ENCODE peak calls at places on chromosome 18, in nine cellular contexts. H is pancreas, P is RWPE2, M is IMR-90, S is foreskin keratinocyte, W is transverse colon, Q is hepatocyte, U is Caco-2, R is GM23338. L is an unnamed sample. For H3K4me1 and H3K27me3, the result is how much of the 10 kb centered on the place peaks cover.

GRCh38 chr18:23422751-23423418 is 30.2 kb upstream of the RIOK3 start:
- DNase-seq in H (no peak), P (peak), M (peak), S (peak), W (peak), Q (peak), U (peak), R (no peak), L (peak)

GRCh38 chr18:75314117-75314516 is 103.5 kb downstream of the TSHZ1 start:
- DNase-seq in H (no peak), P (no peak), M (no peak), S (no peak), W (no peak), Q (no peak), U (no peak), R (no peak), L (no peak)

GRCh38 chr18:10070581-10071000 is 156.8 kb downstream of the VAPA start:
- DNase-seq in H (no peak), P (no peak), M (peak), S (no peak), W (no peak), Q (no peak), U (no peak), R (no peak), L (no peak)

GRCh38 chr18:3525870-3526420 is 76.0 kb downstream of the TGIF1 start:
- DNase-seq in H (no peak), P (no peak), M (no peak), S (no peak), W (peak), Q (no peak), U (no peak), R (no peak), L (peak)

GRCh38 chr18:39184176-39184575 is 1618.6 kb upstream of the CELF4 start:
- DNase-seq in H (no peak), P (no peak), M (no peak), S (no peak), W (no peak), Q (no peak), U (no peak), R (no peak), L (no peak)

GRCh38 chr18:75090336-75090735 is 118.6 kb downstream of the PTGR3 start:
- DNase-seq in H (no peak), P (no peak), M (no peak), S (no peak), W (no peak), Q (no peak), U (no peak), R (peak), L (no peak)

GRCh38 chr18:72849671-72850070 is 18.1 kb downstream of the NETO1 start:
- DNase-seq in H (no peak), P (no peak), M (no peak), S (peak), W (no peak), Q (no peak), U (no peak), R (no peak), L (no peak)

GRCh38 chr18:11176416-11176815 is 27.0 kb upstream of the PIEZO2 start:
- DNase-seq in H (no peak), P (no peak), M (peak), S (no peak), W (no peak), Q (no peak), U (no peak), R (no peak), L (no peak)

GRCh38 chr18:60469396-60469795 is 96.8 kb upstream of the MC4R start:
- DNase-seq in H (no peak), P (no peak), M (no peak), S (no peak), W (no peak), Q (no peak), U (no peak), R (no peak), L (peak)

GRCh38 chr18:69897397-69898108 is 50.1 kb downstream of the CD226 start:
- DNase-seq in H (no peak), P (no peak), M (no peak), S (no peak), W (no peak), Q (no peak), U (no peak), R (no peak), L (no peak)

GRCh38 chr18:79826966-79827365 is 29.2 kb downstream of the KCNG2 start:
- DNase-seq in H (no peak), P (no peak), M (no peak), S (no peak), W (no peak), Q (no peak), U (no peak), R (peak), L (no peak)

GRCh38 chr18:75244336-75244735 is 33.7 kb downstream of the TSHZ1 start:
- DNase-seq in H (peak), P (no peak), M (no peak), S (no peak), W (no peak), Q (peak), U (peak), R (peak), L (no peak)

GRCh38 chr18:10490401-10491289 is 35.2 kb upstream of the NAPG start:
- DNase-seq in H (no peak), P (no peak), M (no peak), S (no peak), W (peak), Q (peak), U (peak), R (peak), L (no peak)

GRCh38 chr18:78237864-78238263 is 741.8 kb upstream of the SALL3 start:
- DNase-seq in H (no peak), P (no peak), M (no peak), S (no peak), W (no peak), Q (no peak), U (no peak), R (no peak), L (no peak)

GRCh38 chr18:28208712-28209265 is 31.9 kb upstream of the CDH2 start:
- DNase-seq in H (no peak), P (no peak), M (no peak), S (no peak), W (no peak), Q (no peak), U (no peak), R (no peak), L (no peak)

GRCh38 chr18:36025025-36025424 is 42.3 kb downstream of the RPRD1A start:
- DNase-seq in H (no peak), P (no peak), M (peak), S (peak), W (no peak), Q (no peak), U (no peak), R (no peak), L (peak)

GRCh38 chr18:55401638-55402191 is 186.3 kb downstream of the TCF4 start:
- DNase-seq in H (peak), P (no peak), M (peak), S (no peak), W (no peak), Q (peak), U (peak), R (peak), L (peak)

GRCh38 chr18:42977982-42978595 is 137.4 kb downstream of the RIT2 start:
- DNase-seq in H (no peak), P (no peak), M (no peak), S (no peak), W (no peak), Q (no peak), U (no peak), R (no peak), L (no peak)

GRCh38 chr18:12121175-12122095 is 27.8 kb downstream of the ANKRD62 start:
- DNase-seq in H (peak), P (no peak), M (peak), S (no peak), W (no peak), Q (peak), U (peak), R (peak), L (peak)

GRCh38 chr18:21362921-21363320 is 120.9 kb downstream of the GREB1L start:
- DNase-seq in H (no peak), P (no peak), M (no peak), S (no peak), W (no peak), Q (no peak), U (no peak), R (no peak), L (no peak)

GRCh38 chr18:68676913-68677312 is 38.0 kb downstream of the TMX3 start:
- DNase-seq in H (no peak), P (no peak), M (peak), S (no peak), W (no peak), Q (no peak), U (no peak), R (no peak), L (peak)

GRCh38 chr18:21602302-21602592 is 1.7 kb upstream of the ESCO1 start:
- DNase-seq in H (no peak), P (no peak), M (no peak), S (no peak), W (no peak), Q (no peak), U (no peak), R (no peak), L (no peak)

GRCh38 chr18:77749189-77749588 is 499.5 kb downstream of the GALR1 start:
- DNase-seq in H (no peak), P (no peak), M (no peak), S (no peak), W (no peak), Q (no peak), U (peak), R (peak), L (peak)

GRCh38 chr18:39839782-39840181 is 2115.3 kb upstream of the PIK3C3 start:
- DNase-seq in H (no peak), P (no peak), M (peak), S (peak), W (no peak), Q (no peak), U (no peak), R (no peak), L (no peak)

GRCh38 chr18:74194691-74195090 is 46.4 kb downstream of the TIMM21 start:
- DNase-seq in H (no peak), P (no peak), M (peak), S (no peak), W (no peak), Q (no peak), U (peak), R (no peak), L (no peak)

GRCh38 chr18:10131783-10132381 is 218.1 kb downstream of the VAPA start:
- DNase-seq in H (peak), P (no peak), M (no peak), S (no peak), W (no peak), Q (peak), U (peak), R (peak), L (no peak)

GRCh38 chr18:68447286-68447685 is 267.6 kb downstream of the TMX3 start:
- DNase-seq in H (no peak), P (no peak), M (peak), S (no peak), W (no peak), Q (no peak), U (no peak), R (no peak), L (no peak)

GRCh38 chr18:78721986-78722385 is 257.6 kb upstream of the SALL3 start:
- DNase-seq in H (no peak), P (no peak), M (no peak), S (no peak), W (no peak), Q (no peak), U (no peak), R (peak), L (no peak)

GRCh38 chr18:58578835-58579560 is 49.9 kb downstream of the ALPK2 start:
- DNase-seq in H (no peak), P (no peak), M (peak), S (peak), W (no peak), Q (peak), U (no peak), R (no peak), L (peak)

GRCh38 chr18:58862851-58863538 is 1.7 kb upstream of the ZNF532 start:
- DNase-seq in H (no peak), P (no peak), M (peak), S (no peak), W (peak), Q (peak), U (peak), R (peak), L (no peak)

GRCh38 chr18:55650363-55650870 is 62.4 kb upstream of the TCF4 start:
- DNase-seq in H (no peak), P (no peak), M (peak), S (peak), W (no peak), Q (no peak), U (no peak), R (no peak), L (no peak)

GRCh38 chr18:50879302-50880107 is 587 bp downstream of the ME2 start:
- DNase-seq in H (no peak), P (no peak), M (peak), S (peak), W (peak), Q (no peak), U (peak), R (no peak), L (peak)

GRCh38 chr18:5456577-5457466 is 87.0 kb downstream of the EPB41L3 start:
- DNase-seq in H (no peak), P (no peak), M (peak), S (peak), W (no peak), Q (peak), U (no peak), R (peak), L (peak)

GRCh38 chr18:55588001-55588875 is at the start of gene TCF4:
- DNase-seq in H (peak), P (peak), M (peak), S (peak), W (peak), Q (peak), U (peak), R (peak), L (peak)

GRCh38 chr18:39846277-39846676 is 2108.8 kb upstream of the PIK3C3 start:
- DNase-seq in H (no peak), P (no peak), M (peak), S (peak), W (no peak), Q (peak), U (no peak), R (no peak), L (peak)

DNA sequence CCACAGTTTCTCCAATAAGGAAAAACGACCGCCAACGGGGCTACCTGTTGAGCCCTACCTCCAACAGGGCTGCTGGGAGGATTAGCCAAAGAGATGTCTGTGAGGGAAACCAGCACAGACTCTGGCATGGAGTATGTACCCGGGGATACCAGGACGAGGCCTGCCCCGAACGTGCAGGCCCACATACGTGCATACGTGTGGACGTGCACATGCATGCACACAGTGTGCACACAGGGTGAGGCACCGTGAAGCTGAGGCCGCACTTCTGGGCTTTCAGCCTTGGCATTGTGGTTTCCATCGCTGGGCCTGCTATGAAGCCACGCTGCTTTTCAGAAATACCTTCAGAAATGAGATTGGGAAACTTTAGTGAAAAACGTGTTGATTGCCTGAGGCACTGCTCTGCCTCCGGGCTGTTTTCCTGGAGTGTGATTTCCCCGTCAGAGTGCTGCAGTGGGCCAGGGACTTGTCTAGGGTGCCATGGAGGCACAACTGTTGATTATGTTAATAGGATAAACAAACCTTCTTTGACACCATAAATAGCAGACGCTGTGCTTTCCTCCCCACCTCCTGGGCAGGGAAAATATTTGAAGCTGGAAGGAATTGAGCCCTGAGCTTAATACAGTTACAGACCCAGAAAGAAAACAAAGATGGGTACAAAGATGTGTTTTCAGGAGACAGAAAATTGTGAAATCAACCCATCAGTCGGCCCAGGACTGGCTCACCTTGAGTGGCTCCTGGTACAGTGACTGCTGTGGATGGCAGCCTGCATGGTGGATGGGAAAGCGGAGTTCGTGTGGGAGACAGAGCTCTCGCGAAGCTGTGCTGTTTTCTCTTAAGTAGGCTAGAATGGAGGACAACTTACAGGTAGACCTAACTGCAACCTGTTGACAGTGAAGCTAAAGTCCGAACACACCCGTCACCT is 182.3 kb downstream of the FAM210A start:
- DNase-seq in H (no peak), P (no peak), M (no peak), S (no peak), W (no peak), Q (no peak), U (no peak), R (no peak), L (no peak)
- H3K4me1 ChIP-seq in H (under half), P (under half), M (under half), S (under half), W (under half), Q (half or more), U (under half), R (under half), L (under half)

GRCh38 chr18:76435321-76435989 is 59.6 kb downstream of the ZNF516 start:
- DNase-seq in H (no peak), P (no peak), M (no peak), S (no peak), W (no peak), Q (no peak), U (no peak), R (peak), L (no peak)
- TF ChIP-seq CTCF in H (no peak), P (no peak), M (no peak), S (peak), W (no peak), Q (no peak), U (no peak), R (peak), L (no peak)

GRCh38 chr18:48453330-48454063 is 44.3 kb upstream of the ZBTB7C start:
- DNase-seq in H (no peak), P (no peak), M (no peak), S (peak), W (no peak), Q (no peak), U (no peak), R (no peak), L (no peak)

GRCh38 chr18:48454146-48454796 is 45.1 kb upstream of the ZBTB7C start:
- DNase-seq in H (peak), P (no peak), M (no peak), S (no peak), W (no peak), Q (no peak), U (no peak), R (no peak), L (no peak)

GRCh38 chr18:48456838-48457237 is 47.7 kb upstream of the ZBTB7C start:
- DNase-seq in H (no peak), P (no peak), M (no peak), S (no peak), W (no peak), Q (no peak), U (no peak), R (no peak), L (no peak)

GRCh38 chr18:48452863-48453323 is 43.7 kb upstream of the ZBTB7C start:
- DNase-seq in H (no peak), P (no peak), M (peak), S (peak), W (no peak), Q (peak), U (no peak), R (no peak), L (peak)

GRCh38 chr18:48455555-48456478 is 46.6 kb upstream of the ZBTB7C start:
- DNase-seq in H (no peak), P (no peak), M (peak), S (peak), W (peak), Q (peak), U (no peak), R (no peak), L (no peak)
- H3K27me3 ChIP-seq in H (under half), P (under half), M (under half), S (under half), W (under half), Q (under half), U (under half), R (under half), L (under half)

GRCh38 chr18:64800151-64800550 is 651.3 kb upstream of the LINC00305 start:
- DNase-seq in H (no peak), P (no peak), M (no peak), S (no peak), W (no peak), Q (no peak), U (no peak), R (no peak), L (no peak)
- H3K4me1 ChIP-seq in H (under half), P (under half), M (under half), S (under half), W (under half), Q (under half), U (under half), R (under half), L (under half)

GRCh38 chr18:49446481-49446880 is 14.0 kb downstream of the DYM start:
- DNase-seq in H (no peak), P (no peak), M (peak), S (no peak), W (no peak), Q (no peak), U (no peak), R (no peak), L (no peak)

GRCh38 chr18:49444599-49444998 is 15.8 kb downstream of the DYM start:
- DNase-seq in H (no peak), P (no peak), M (no peak), S (no peak), W (no peak), Q (no peak), U (no peak), R (no peak), L (no peak)

GRCh38 chr18:49443837-49444236 is 16.6 kb downstream of the DYM start:
- DNase-seq in H (no peak), P (no peak), M (no peak), S (no peak), W (no peak), Q (no peak), U (no peak), R (no peak), L (no peak)

DNA sequence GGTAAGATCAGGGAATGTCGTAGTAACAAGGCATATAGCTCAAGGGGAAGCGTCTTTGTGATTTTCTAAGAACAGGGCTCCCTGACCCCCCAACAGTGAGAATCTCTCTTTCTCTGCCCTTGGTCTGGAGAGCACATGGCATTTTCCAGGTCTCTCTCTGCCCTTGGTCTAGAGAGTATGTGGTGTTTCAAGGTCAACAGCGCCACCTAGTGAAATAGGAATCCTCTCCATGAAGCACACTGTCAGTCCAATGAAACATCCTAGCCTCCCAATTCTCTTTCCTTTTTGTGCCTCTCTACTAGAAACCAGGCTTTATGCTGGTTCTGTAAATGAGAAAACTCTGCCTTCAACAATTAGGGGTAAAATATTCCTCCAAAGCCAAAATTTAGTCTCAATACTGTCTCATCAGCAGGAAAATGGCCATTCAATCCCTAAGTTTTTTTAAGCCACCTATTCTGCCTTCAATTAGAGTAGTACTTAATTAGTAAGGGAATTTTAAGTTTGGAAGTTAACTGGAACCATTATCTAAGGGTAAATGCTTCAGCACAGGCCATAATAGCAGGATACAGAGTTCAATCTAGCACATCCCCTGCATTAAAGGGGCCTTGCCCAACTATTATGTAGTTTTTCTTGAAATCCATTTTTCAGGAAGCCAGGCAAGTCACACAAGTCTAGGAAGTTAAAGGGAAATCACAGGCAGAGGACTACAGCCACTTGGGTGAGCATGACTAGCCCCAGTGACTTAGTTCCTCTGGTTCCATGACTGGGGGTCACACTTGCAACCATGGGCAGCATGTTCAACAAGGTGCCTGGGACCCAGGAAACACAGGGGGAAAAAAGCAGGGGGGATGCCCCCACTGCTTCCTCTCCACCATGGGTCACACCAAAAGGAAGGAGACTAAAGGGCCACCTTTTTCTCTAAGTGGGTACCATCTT is 12.4 kb downstream of the DYM start:
- DNase-seq in H (no peak), P (no peak), M (peak), S (peak), W (peak), Q (peak), U (peak), R (peak), L (peak)
- TF ChIP-seq CTCF in H (peak), P (peak), M (peak), S (peak), W (peak), Q (peak), U (no peak), R (peak), L (peak)

L was measured in cardiac muscle cell.